ENCODE peak calls at places on chromosomes 1 and 21, in eight cellular contexts. One of them, this sample, is unnamed.

GRCh38 chr21:29787011-29787909 is 152.5 kb downstream of the GRIK1 start:
- DNase-seq in CD8-positive, alpha-beta T cell: no peak
- DNase-seq in endodermal cell: no peak
- DNase-seq in breast epithelium: no peak
- DNase-seq in NT2/D1: no peak
- DNase-seq in adrenal gland: no peak
- DNase-seq in ovary: no peak
- DNase-seq in aorta: no peak
- DNase-seq in this sample: no peak

GRCh38 chr1:192809286-192810252 is 730 bp downstream of the RGS2 start:
- DNase-seq in CD8-positive, alpha-beta T cell: peak; percentile 20
- DNase-seq in endodermal cell: no peak
- DNase-seq in breast epithelium: no peak
- DNase-seq in NT2/D1: no peak
- DNase-seq in adrenal gland: no peak
- DNase-seq in ovary: no peak
- DNase-seq in aorta: no peak
- DNase-seq in this sample: no peak

GRCh38 chr1:101037316-101037715 is 11.7 kb upstream of the DPH5 start:
- DNase-seq in CD8-positive, alpha-beta T cell: no peak
- DNase-seq in endodermal cell: no peak
- DNase-seq in breast epithelium: no peak
- DNase-seq in NT2/D1: no peak
- DNase-seq in adrenal gland: no peak
- DNase-seq in ovary: no peak
- DNase-seq in aorta: no peak
- DNase-seq in this sample: no peak

GRCh38 chr1:9027307-9027706 is 1.1 kb upstream of the SLC2A7 start:
- DNase-seq in CD8-positive, alpha-beta T cell: no peak
- DNase-seq in endodermal cell: no peak
- DNase-seq in breast epithelium: no peak
- DNase-seq in NT2/D1: no peak
- DNase-seq in adrenal gland: no peak
- DNase-seq in ovary: no peak
- DNase-seq in aorta: no peak
- DNase-seq in this sample: no peak

GRCh38 chr1:42340093-42340492 is 5.1 kb upstream of the FOXJ3 start:
- DNase-seq in CD8-positive, alpha-beta T cell: no peak
- DNase-seq in endodermal cell: no peak
- DNase-seq in breast epithelium: no peak
- DNase-seq in NT2/D1: no peak
- DNase-seq in adrenal gland: no peak
- DNase-seq in ovary: no peak
- DNase-seq in aorta: no peak
- DNase-seq in this sample: no peak

GRCh38 chr1:25622526-25622925 is 5.9 kb downstream of the MAN1C1 start:
- DNase-seq in CD8-positive, alpha-beta T cell: no peak
- DNase-seq in endodermal cell: peak; percentile 31
- DNase-seq in breast epithelium: no peak
- DNase-seq in NT2/D1: no peak
- DNase-seq in adrenal gland: no peak
- DNase-seq in ovary: no peak
- DNase-seq in aorta: no peak
- DNase-seq in this sample: no peak

GRCh38 chr1:233459968-233460367 is 132.4 kb downstream of the MAP3K21 start:
- DNase-seq in CD8-positive, alpha-beta T cell: no peak
- DNase-seq in endodermal cell: peak; percentile 55
- DNase-seq in breast epithelium: no peak
- DNase-seq in NT2/D1: peak; percentile 32
- DNase-seq in adrenal gland: no peak
- DNase-seq in ovary: no peak
- DNase-seq in aorta: no peak
- DNase-seq in this sample: no peak

GRCh38 chr1:201184734-201185453 is 5.7 kb upstream of the IGFN1 start:
- DNase-seq in CD8-positive, alpha-beta T cell: no peak
- DNase-seq in endodermal cell: peak; percentile 79
- DNase-seq in breast epithelium: no peak
- DNase-seq in NT2/D1: peak; percentile 35
- DNase-seq in adrenal gland: no peak
- DNase-seq in ovary: peak; percentile 36
- DNase-seq in aorta: peak; percentile 48
- DNase-seq in this sample: no peak

GRCh38 chr21:34567574-34567973 is 47.3 kb downstream of the RCAN1 start:
- DNase-seq in CD8-positive, alpha-beta T cell: no peak
- DNase-seq in endodermal cell: no peak
- DNase-seq in breast epithelium: no peak
- DNase-seq in NT2/D1: no peak
- DNase-seq in adrenal gland: no peak
- DNase-seq in ovary: no peak
- DNase-seq in aorta: no peak
- DNase-seq in this sample: no peak

GRCh38 chr21:38825269-38825668 is 19.5 kb downstream of the ETS2 start:
- DNase-seq in CD8-positive, alpha-beta T cell: no peak
- DNase-seq in endodermal cell: no peak
- DNase-seq in breast epithelium: no peak
- DNase-seq in NT2/D1: no peak
- DNase-seq in adrenal gland: no peak
- DNase-seq in ovary: no peak
- DNase-seq in aorta: no peak
- DNase-seq in this sample: no peak

GRCh38 chr1:33093004-33093403 is 12.1 kb downstream of the AZIN2 start:
- DNase-seq in CD8-positive, alpha-beta T cell: no peak
- DNase-seq in endodermal cell: peak; percentile 73
- DNase-seq in breast epithelium: no peak
- DNase-seq in NT2/D1: no peak
- DNase-seq in adrenal gland: no peak
- DNase-seq in ovary: no peak
- DNase-seq in aorta: no peak
- DNase-seq in this sample: no peak

GRCh38 chr1:67753776-67754525 is 69.0 kb downstream of the GADD45A start:
- DNase-seq in CD8-positive, alpha-beta T cell: no peak
- DNase-seq in endodermal cell: peak; percentile 50
- DNase-seq in breast epithelium: peak; percentile 85
- DNase-seq in NT2/D1: no peak
- DNase-seq in adrenal gland: no peak
- DNase-seq in ovary: no peak
- DNase-seq in aorta: no peak
- DNase-seq in this sample: peak; percentile 62

GRCh38 chr1:107992341-107992740 is 27.4 kb upstream of the VAV3 start:
- DNase-seq in CD8-positive, alpha-beta T cell: no peak
- DNase-seq in endodermal cell: no peak
- DNase-seq in breast epithelium: no peak
- DNase-seq in NT2/D1: no peak
- DNase-seq in adrenal gland: no peak
- DNase-seq in ovary: no peak
- DNase-seq in aorta: no peak
- DNase-seq in this sample: no peak

GRCh38 chr1:37125295-37125694 is 91.0 kb upstream of the GRIK3 start:
- DNase-seq in CD8-positive, alpha-beta T cell: no peak
- DNase-seq in endodermal cell: no peak
- DNase-seq in breast epithelium: no peak
- DNase-seq in NT2/D1: no peak
- DNase-seq in adrenal gland: no peak
- DNase-seq in ovary: no peak
- DNase-seq in aorta: no peak
- DNase-seq in this sample: no peak

GRCh38 chr1:25469177-25469576 is 38.5 kb downstream of the MACO1 start:
- DNase-seq in CD8-positive, alpha-beta T cell: no peak
- DNase-seq in endodermal cell: no peak
- DNase-seq in breast epithelium: no peak
- DNase-seq in NT2/D1: no peak
- DNase-seq in adrenal gland: no peak
- DNase-seq in ovary: no peak
- DNase-seq in aorta: no peak
- DNase-seq in this sample: no peak

GRCh38 chr21:35963920-35964451 is 96.3 kb downstream of the SETD4 start:
- DNase-seq in CD8-positive, alpha-beta T cell: no peak
- DNase-seq in endodermal cell: no peak
- DNase-seq in breast epithelium: no peak
- DNase-seq in NT2/D1: no peak
- DNase-seq in adrenal gland: no peak
- DNase-seq in ovary: no peak
- DNase-seq in aorta: no peak
- DNase-seq in this sample: no peak

GRCh38 chr1:231839999-231840398 is 213.4 kb downstream of the DISC1 start:
- DNase-seq in CD8-positive, alpha-beta T cell: no peak
- DNase-seq in endodermal cell: no peak
- DNase-seq in breast epithelium: no peak
- DNase-seq in NT2/D1: no peak
- DNase-seq in adrenal gland: no peak
- DNase-seq in ovary: no peak
- DNase-seq in aorta: no peak
- DNase-seq in this sample: no peak

GRCh38 chr1:154998818-154999650 is 3.6 kb upstream of the ZBTB7B start:
- DNase-seq in CD8-positive, alpha-beta T cell: peak; percentile 56
- DNase-seq in endodermal cell: peak; percentile 94
- DNase-seq in breast epithelium: no peak
- DNase-seq in NT2/D1: peak; percentile 93
- DNase-seq in adrenal gland: peak; percentile 71
- DNase-seq in ovary: peak; percentile 82
- DNase-seq in aorta: peak; percentile 92
- DNase-seq in this sample: peak; percentile 55
- H3K4me3 ChIP-seq in CD8-positive, alpha-beta T cell: peak overlapping the region; percentile 63
- H3K4me3 ChIP-seq in endodermal cell: no peak overlapping the region
- H3K4me3 ChIP-seq in breast epithelium: peak overlapping the region; percentile 89
- H3K4me3 ChIP-seq in NT2/D1: peak overlapping the region; percentile 46
- H3K4me3 ChIP-seq in adrenal gland: no peak overlapping the region
- H3K4me3 ChIP-seq in ovary: peak overlapping the region; percentile 82
- H3K4me3 ChIP-seq in aorta: peak overlapping the region; percentile 22
- H3K4me3 ChIP-seq in this sample: no peak overlapping the region

GRCh38 chr1:54403377-54403776 is 2.8 kb downstream of the SSBP3 start:
- DNase-seq in CD8-positive, alpha-beta T cell: no peak
- DNase-seq in endodermal cell: no peak
- DNase-seq in breast epithelium: no peak
- DNase-seq in NT2/D1: peak; percentile 39
- DNase-seq in adrenal gland: no peak
- DNase-seq in ovary: no peak
- DNase-seq in aorta: no peak
- DNase-seq in this sample: no peak

GRCh38 chr1:54402896-54403295 is 3.3 kb downstream of the SSBP3 start:
- DNase-seq in CD8-positive, alpha-beta T cell: no peak
- DNase-seq in endodermal cell: no peak
- DNase-seq in breast epithelium: no peak
- DNase-seq in NT2/D1: no peak
- DNase-seq in adrenal gland: no peak
- DNase-seq in ovary: no peak
- DNase-seq in aorta: no peak
- DNase-seq in this sample: no peak

GRCh38 chr1:54400321-54400720 is 5.9 kb downstream of the SSBP3 start:
- DNase-seq in CD8-positive, alpha-beta T cell: no peak
- DNase-seq in endodermal cell: no peak
- DNase-seq in breast epithelium: no peak
- DNase-seq in NT2/D1: no peak
- DNase-seq in adrenal gland: no peak
- DNase-seq in ovary: no peak
- DNase-seq in aorta: no peak
- DNase-seq in this sample: no peak

GRCh38 chr1:54399765-54400164 is 6.4 kb downstream of the SSBP3 start:
- DNase-seq in CD8-positive, alpha-beta T cell: no peak
- DNase-seq in endodermal cell: no peak
- DNase-seq in breast epithelium: no peak
- DNase-seq in NT2/D1: no peak
- DNase-seq in adrenal gland: no peak
- DNase-seq in ovary: no peak
- DNase-seq in aorta: no peak
- DNase-seq in this sample: no peak

DNA sequence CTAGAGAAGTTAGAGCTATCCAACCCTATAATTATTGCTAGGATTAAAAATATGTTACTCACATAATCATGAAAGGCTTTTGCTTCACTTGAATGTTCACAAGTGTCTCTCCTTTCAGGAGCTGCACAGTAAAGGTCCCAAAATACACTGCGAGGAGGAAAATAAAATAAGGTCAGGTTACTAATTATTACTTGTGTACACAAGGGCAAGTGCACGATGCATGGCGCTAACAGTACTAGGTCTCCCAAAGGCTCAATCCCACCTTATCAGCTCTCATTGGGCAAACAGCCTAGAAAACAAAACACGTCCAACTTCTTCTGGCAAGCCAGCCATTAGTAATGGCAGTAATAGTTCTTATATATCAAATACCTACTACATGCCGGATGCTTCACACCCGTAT is 4.4 kb downstream of the SSBP3 start:
- DNase-seq in CD8-positive, alpha-beta T cell: no peak
- DNase-seq in endodermal cell: no peak
- DNase-seq in breast epithelium: no peak
- DNase-seq in NT2/D1: no peak
- DNase-seq in adrenal gland: no peak
- DNase-seq in ovary: no peak
- DNase-seq in aorta: no peak
- DNase-seq in this sample: no peak
- H3K36me3 ChIP-seq in CD8-positive, alpha-beta T cell: peaks cover 41% of the 10 kb centered on the region
- H3K36me3 ChIP-seq in endodermal cell: peaks cover 81% of the 10 kb centered on the region
- H3K36me3 ChIP-seq in breast epithelium: no peaks in the 10 kb centered on the region
- H3K36me3 ChIP-seq in NT2/D1: peaks cover 77% of the 10 kb centered on the region
- H3K36me3 ChIP-seq in adrenal gland: peaks cover 47% of the 10 kb centered on the region
- H3K36me3 ChIP-seq in ovary: no peaks in the 10 kb centered on the region
- H3K36me3 ChIP-seq in aorta: peaks cover 5% of the 10 kb centered on the region
- H3K36me3 ChIP-seq in this sample: peaks cover 21% of the 10 kb centered on the region

GRCh38 chr1:27152004-27152828 is 2.7 kb downstream of the SLC9A1 start:
- DNase-seq in CD8-positive, alpha-beta T cell: no peak
- DNase-seq in endodermal cell: no peak
- DNase-seq in breast epithelium: no peak
- DNase-seq in NT2/D1: no peak
- DNase-seq in adrenal gland: peak; percentile 45
- DNase-seq in ovary: no peak
- DNase-seq in aorta: no peak
- DNase-seq in this sample: no peak
- H3K4me3 ChIP-seq in CD8-positive, alpha-beta T cell: peak overlapping the region; percentile 83
- H3K4me3 ChIP-seq in endodermal cell: peak overlapping the region; percentile 86
- H3K4me3 ChIP-seq in breast epithelium: peak overlapping the region; percentile 81
- H3K4me3 ChIP-seq in NT2/D1: no peak overlapping the region
- H3K4me3 ChIP-seq in adrenal gland: no peak overlapping the region
- H3K4me3 ChIP-seq in ovary: peak overlapping the region; percentile 8
- H3K4me3 ChIP-seq in aorta: no peak overlapping the region
- H3K4me3 ChIP-seq in this sample: peak overlapping the region; percentile 62

GRCh38 chr1:3628445-3628844 is 3.6 kb downstream of the TPRG1L start:
- DNase-seq in CD8-positive, alpha-beta T cell: no peak
- DNase-seq in endodermal cell: no peak
- DNase-seq in breast epithelium: no peak
- DNase-seq in NT2/D1: no peak
- DNase-seq in adrenal gland: no peak
- DNase-seq in ovary: no peak
- DNase-seq in aorta: no peak
- DNase-seq in this sample: no peak

GRCh38 chr1:3625151-3625907 is 514 bp downstream of the TPRG1L start:
- DNase-seq in CD8-positive, alpha-beta T cell: peak; percentile 9
- DNase-seq in endodermal cell: peak; percentile 75
- DNase-seq in breast epithelium: no peak
- DNase-seq in NT2/D1: no peak
- DNase-seq in adrenal gland: peak; percentile 39
- DNase-seq in ovary: no peak
- DNase-seq in aorta: no peak
- DNase-seq in this sample: no peak

GRCh38 chr1:3629561-3630160 is 4.8 kb downstream of the TPRG1L start:
- DNase-seq in CD8-positive, alpha-beta T cell: no peak
- DNase-seq in endodermal cell: no peak
- DNase-seq in breast epithelium: no peak
- DNase-seq in NT2/D1: no peak
- DNase-seq in adrenal gland: no peak
- DNase-seq in ovary: no peak
- DNase-seq in aorta: no peak
- DNase-seq in this sample: no peak

GRCh38 chr1:3630161-3630611 is 5.4 kb downstream of the TPRG1L start:
- DNase-seq in CD8-positive, alpha-beta T cell: no peak
- DNase-seq in endodermal cell: no peak
- DNase-seq in breast epithelium: no peak
- DNase-seq in NT2/D1: no peak
- DNase-seq in adrenal gland: no peak
- DNase-seq in ovary: no peak
- DNase-seq in aorta: no peak
- DNase-seq in this sample: no peak

GRCh38 chr1:3627515-3628253 is 2.9 kb downstream of the TPRG1L start:
- DNase-seq in CD8-positive, alpha-beta T cell: no peak
- DNase-seq in endodermal cell: no peak
- DNase-seq in breast epithelium: no peak
- DNase-seq in NT2/D1: no peak
- DNase-seq in adrenal gland: no peak
- DNase-seq in ovary: no peak
- DNase-seq in aorta: no peak
- DNase-seq in this sample: no peak
- H3K36me3 ChIP-seq in CD8-positive, alpha-beta T cell: peaks cover 22% of the 10 kb centered on the region
- H3K36me3 ChIP-seq in endodermal cell: peaks cover 45% of the 10 kb centered on the region
- H3K36me3 ChIP-seq in breast epithelium: peaks cover 7% of the 10 kb centered on the region
- H3K36me3 ChIP-seq in NT2/D1: peaks cover 45% of the 10 kb centered on the region
- H3K36me3 ChIP-seq in adrenal gland: peaks cover 47% of the 10 kb centered on the region
- H3K36me3 ChIP-seq in ovary: no peaks in the 10 kb centered on the region
- H3K36me3 ChIP-seq in aorta: no peaks in the 10 kb centered on the region
- H3K36me3 ChIP-seq in this sample: peaks cover 29% of the 10 kb centered on the region